ENCODE peak calls at places on chromosomes 12 and 14, in five cellular contexts. One of them, this sample, is unnamed.

GRCh38 chr12:47394070-47394469 is 311.8 kb downstream of the RPAP3 start:
- DNase-seq in GM12878: no peak
- DNase-seq in HepG2: no peak
- DNase-seq in H1: no peak
- DNase-seq in K562: no peak
- DNase-seq in this sample: no peak

GRCh38 chr14:51087024-51087423 is 7.9 kb downstream of the TRIM9 start:
- DNase-seq in H1: no peak
- DNase-seq in GM12878: no peak
- DNase-seq in K562: peak; percentile 25
- DNase-seq in HepG2: no peak
- DNase-seq in this sample: no peak

GRCh38 chr12:5258498-5258897 is 173.4 kb upstream of the NTF3 start:
- DNase-seq in H1: no peak
- DNase-seq in HepG2: no peak
- DNase-seq in K562: no peak
- DNase-seq in GM12878: no peak
- DNase-seq in this sample: no peak

GRCh38 chr14:57871487-57872080 is 5.7 kb upstream of the SLC35F4 start:
- DNase-seq in H1: no peak
- DNase-seq in GM12878: peak; percentile 2
- DNase-seq in HepG2: peak; percentile 26
- DNase-seq in K562: peak; percentile 7
- DNase-seq in this sample: peak; percentile 25

GRCh38 chr12:47237751-47238211 is 158.0 kb upstream of the AMIGO2 start:
- DNase-seq in HepG2: no peak
- DNase-seq in H1: no peak
- DNase-seq in K562: no peak
- DNase-seq in GM12878: no peak
- DNase-seq in this sample: no peak

GRCh38 chr12:103181366-103182152 is 224.1 kb downstream of the ASCL1 start:
- DNase-seq in H1: no peak
- DNase-seq in GM12878: peak; percentile 88
- DNase-seq in K562: no peak
- DNase-seq in HepG2: no peak
- DNase-seq in this sample: no peak

GRCh38 chr12:57138526-57139272 is 8.7 kb downstream of the LRP1-AS start:
- DNase-seq in H1: no peak
- DNase-seq in K562: peak; percentile 63
- DNase-seq in HepG2: peak; percentile 83
- DNase-seq in GM12878: no peak
- DNase-seq in this sample: no peak

GRCh38 chr12:121522962-121523361 is 57.9 kb downstream of the KDM2B start:
- DNase-seq in HepG2: no peak
- DNase-seq in H1: no peak
- DNase-seq in GM12878: peak; percentile 69
- DNase-seq in K562: no peak
- DNase-seq in this sample: no peak

GRCh38 chr12:74365178-74365964 is 172.3 kb upstream of the ATXN7L3B start:
- DNase-seq in H1: no peak
- DNase-seq in HepG2: peak; percentile 21
- DNase-seq in K562: peak; percentile 35
- DNase-seq in GM12878: no peak
- DNase-seq in this sample: no peak

GRCh38 chr12:125650587-125650986 is 585.4 kb downstream of the AACS start:
- DNase-seq in H1: no peak
- DNase-seq in HepG2: no peak
- DNase-seq in K562: no peak
- DNase-seq in GM12878: no peak
- DNase-seq in this sample: no peak

GRCh38 chr14:23217621-23218020 is 20.1 kb upstream of the RNF212B start:
- DNase-seq in H1: no peak
- DNase-seq in K562: no peak
- DNase-seq in GM12878: no peak
- DNase-seq in HepG2: no peak
- DNase-seq in this sample: no peak

GRCh38 chr12:12070674-12071661 is at the start of gene BCL2L14:
- DNase-seq in H1: no peak
- DNase-seq in GM12878: peak; percentile 36
- DNase-seq in K562: no peak
- DNase-seq in HepG2: peak; percentile 59
- DNase-seq in this sample: no peak

GRCh38 chr14:36363704-36364103 is 43.3 kb upstream of the MBIP start:
- DNase-seq in K562: no peak
- DNase-seq in H1: no peak
- DNase-seq in HepG2: no peak
- DNase-seq in GM12878: no peak
- DNase-seq in this sample: no peak

GRCh38 chr14:34723867-34724266 is 9.5 kb upstream of the CFL2 start:
- DNase-seq in HepG2: no peak
- DNase-seq in K562: no peak
- DNase-seq in H1: no peak
- DNase-seq in GM12878: no peak
- DNase-seq in this sample: no peak

GRCh38 chr14:48914382-48914781 is 671.8 kb downstream of the RPS29 start:
- DNase-seq in GM12878: no peak
- DNase-seq in K562: no peak
- DNase-seq in HepG2: no peak
- DNase-seq in H1: no peak
- DNase-seq in this sample: no peak

GRCh38 chr12:5184159-5184558 is 140.5 kb downstream of the KCNA5 start:
- DNase-seq in H1: no peak
- DNase-seq in HepG2: no peak
- DNase-seq in GM12878: no peak
- DNase-seq in K562: no peak
- DNase-seq in this sample: no peak

GRCh38 chr14:97077687-97078086 is 280.5 kb downstream of the VRK1 start:
- DNase-seq in K562: no peak
- DNase-seq in H1: no peak
- DNase-seq in HepG2: no peak
- DNase-seq in GM12878: no peak
- DNase-seq in this sample: no peak

GRCh38 chr14:97077253-97077653 is 280.1 kb downstream of the VRK1 start:
- DNase-seq in HepG2: no peak
- DNase-seq in K562: peak; percentile 37
- DNase-seq in GM12878: peak; percentile 30
- DNase-seq in H1: no peak
- DNase-seq in this sample: peak; percentile 90

GRCh38 chr14:97074860-97075259 is 277.7 kb downstream of the VRK1 start:
- DNase-seq in H1: no peak
- DNase-seq in K562: no peak
- DNase-seq in GM12878: no peak
- DNase-seq in HepG2: no peak
- DNase-seq in this sample: no peak

GRCh38 chr14:97073622-97074021 is 276.4 kb downstream of the VRK1 start:
- DNase-seq in H1: no peak
- DNase-seq in HepG2: no peak
- DNase-seq in K562: no peak
- DNase-seq in GM12878: no peak
- DNase-seq in this sample: no peak

GRCh38 chr14:97074456-97074855 is 277.3 kb downstream of the VRK1 start:
- DNase-seq in K562: no peak
- DNase-seq in GM12878: no peak
- DNase-seq in HepG2: no peak
- DNase-seq in H1: no peak
- DNase-seq in this sample: no peak
- TF ChIP-seq GABPA in K562: no peak
- TF ChIP-seq GABPA in GM12878: no peak
- TF ChIP-seq GABPA in HepG2: no peak
- TF ChIP-seq GABPA in H1: no peak
- TF ChIP-seq GABPA in this sample: no peak

GRCh38 chr12:124322271-124322998 is 27.5 kb downstream of the RFLNA start:
- DNase-seq in HepG2: no peak
- DNase-seq in H1: no peak
- DNase-seq in GM12878: no peak
- DNase-seq in K562: no peak
- DNase-seq in this sample: no peak
- H3K27ac ChIP-seq in HepG2: no peak overlapping the region
- H3K27ac ChIP-seq in H1: no peak overlapping the region
- H3K27ac ChIP-seq in GM12878: no peak overlapping the region
- H3K27ac ChIP-seq in K562: no peak overlapping the region
- H3K27ac ChIP-seq in this sample: no peak overlapping the region

GRCh38 chr14:61196792-61197191 is 84.3 kb downstream of the TMEM30B start:
- DNase-seq in HepG2: peak; percentile 31
- DNase-seq in GM12878: no peak
- DNase-seq in K562: no peak
- DNase-seq in H1: no peak
- DNase-seq in this sample: no peak
- TF ChIP-seq GABPA in HepG2: no peak
- TF ChIP-seq GABPA in GM12878: no peak
- TF ChIP-seq GABPA in K562: no peak
- TF ChIP-seq GABPA in H1: no peak
- TF ChIP-seq GABPA in this sample: no peak

DNA sequence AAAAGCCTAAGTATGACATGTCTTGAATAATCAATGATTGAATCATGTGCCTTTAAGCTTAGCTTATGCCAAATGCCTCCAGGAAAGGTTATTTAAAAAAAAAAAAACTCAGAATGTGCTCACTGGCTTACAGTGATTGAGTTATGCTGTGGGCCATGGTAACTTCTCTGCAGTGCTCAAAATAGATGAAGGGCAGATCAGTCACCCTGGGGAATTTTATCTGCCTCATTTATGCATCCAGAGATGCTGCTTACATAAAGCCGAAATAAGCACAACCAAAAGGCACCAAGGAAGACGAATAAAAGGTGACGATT is 118.7 kb upstream of the MDM1 start:
- DNase-seq in HepG2: no peak
- DNase-seq in H1: no peak
- DNase-seq in GM12878: no peak
- DNase-seq in K562: no peak
- DNase-seq in this sample: no peak
- H3K27ac ChIP-seq in HepG2: no peak overlapping the region
- H3K27ac ChIP-seq in H1: no peak overlapping the region
- H3K27ac ChIP-seq in GM12878: peak overlapping the region; percentile 73
- H3K27ac ChIP-seq in K562: no peak overlapping the region
- H3K27ac ChIP-seq in this sample: no peak overlapping the region

GRCh38 chr12:3614806-3615466 is 123.9 kb downstream of the PRMT8 start:
- DNase-seq in K562: no peak
- DNase-seq in H1: no peak
- DNase-seq in GM12878: no peak
- DNase-seq in HepG2: no peak
- DNase-seq in this sample: no peak
- TF ChIP-seq GABPA in K562: no peak
- TF ChIP-seq GABPA in H1: no peak
- TF ChIP-seq GABPA in GM12878: no peak
- TF ChIP-seq GABPA in HepG2: no peak
- TF ChIP-seq GABPA in this sample: no peak

DNA sequence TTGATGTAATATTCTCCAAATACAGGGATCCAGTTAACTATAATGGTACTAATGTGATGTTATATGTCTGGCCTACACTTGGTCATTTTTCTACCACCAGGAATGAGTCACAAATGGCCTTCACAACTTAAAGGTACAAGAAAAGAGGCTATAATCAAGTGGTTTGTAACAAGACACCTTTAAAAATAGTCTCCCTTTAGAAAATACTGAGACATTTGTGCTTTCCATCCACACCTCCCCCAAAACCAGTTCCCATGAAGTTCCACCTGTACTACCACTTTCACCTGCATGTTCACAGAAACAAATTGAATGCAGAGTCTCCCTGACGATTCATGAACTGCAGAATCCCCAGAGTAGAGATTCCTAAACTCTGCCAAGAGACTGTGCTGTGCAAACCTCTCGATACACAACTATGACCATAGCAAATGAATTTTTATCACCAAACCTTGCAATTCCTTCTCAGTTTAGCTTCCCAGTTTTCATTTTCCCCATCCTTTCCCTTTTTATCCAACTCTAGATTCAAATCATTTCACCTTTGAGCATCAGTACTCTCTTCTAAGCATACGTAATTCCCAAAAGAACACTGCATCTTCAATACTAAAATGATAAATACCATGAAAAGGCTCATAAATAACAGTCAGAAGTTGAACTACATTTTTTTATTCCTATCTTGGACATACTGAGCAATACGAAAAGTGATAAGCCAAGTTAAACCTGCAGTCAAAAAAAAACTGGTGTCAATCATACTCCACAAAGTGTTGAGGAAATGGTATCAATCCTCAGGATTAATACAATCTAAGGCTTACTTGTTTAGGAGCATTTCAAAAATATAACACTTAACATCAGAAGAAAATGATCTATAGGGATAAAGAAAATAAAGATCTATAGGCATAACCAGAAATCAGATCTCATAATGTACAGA is 5.8 kb downstream of the BTG1 start:
- DNase-seq in H1: no peak
- DNase-seq in K562: no peak
- DNase-seq in HepG2: no peak
- DNase-seq in GM12878: no peak
- DNase-seq in this sample: no peak
- H3K27ac ChIP-seq in H1: no peak overlapping the region
- H3K27ac ChIP-seq in K562: no peak overlapping the region
- H3K27ac ChIP-seq in HepG2: no peak overlapping the region
- H3K27ac ChIP-seq in GM12878: peak overlapping the region; percentile 85
- H3K27ac ChIP-seq in this sample: peak overlapping the region; percentile 90

DNA sequence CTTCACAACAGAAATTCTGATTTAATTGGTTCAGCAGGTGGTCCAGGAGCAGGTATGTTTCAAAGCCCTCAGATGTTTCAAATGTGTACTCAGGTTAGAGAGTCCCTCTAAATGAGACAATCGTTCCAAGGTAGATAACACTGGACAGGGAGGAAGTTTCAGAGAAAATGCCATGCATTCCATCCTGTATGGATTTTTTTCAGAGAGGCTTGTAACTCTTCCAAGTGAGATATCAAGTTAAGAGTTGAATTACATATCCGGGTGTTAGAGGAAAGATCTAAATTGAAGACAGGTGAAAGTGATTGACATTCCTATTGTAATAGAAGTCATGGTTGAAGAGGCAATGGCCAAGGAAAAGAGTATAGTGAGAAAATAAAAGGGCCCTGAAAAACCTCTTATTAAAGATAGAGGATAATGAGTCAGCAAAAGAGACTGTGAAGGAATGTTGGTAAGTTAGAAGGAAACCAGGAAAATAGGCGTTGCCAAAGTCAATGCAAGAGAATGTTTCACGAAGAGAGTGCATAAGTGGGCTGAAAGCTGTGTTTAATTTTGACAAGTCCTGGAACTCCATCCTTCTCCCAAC is 105.8 kb downstream of the BMP4 start:
- DNase-seq in K562: no peak
- DNase-seq in H1: no peak
- DNase-seq in GM12878: no peak
- DNase-seq in HepG2: peak; percentile 91
- DNase-seq in this sample: no peak
- TF ChIP-seq GABPA in K562: no peak
- TF ChIP-seq GABPA in H1: no peak
- TF ChIP-seq GABPA in GM12878: no peak
- TF ChIP-seq GABPA in HepG2: peak; percentile 19
- TF ChIP-seq GABPA in this sample: no peak

GRCh38 chr12:104454997-104455396 is 1.8 kb upstream of the CHST11 start:
- DNase-seq in HepG2: no peak
- DNase-seq in H1: no peak
- DNase-seq in GM12878: no peak
- DNase-seq in K562: no peak
- DNase-seq in this sample: no peak

GRCh38 chr12:104455594-104456416 is 943 bp upstream of the CHST11 start:
- DNase-seq in GM12878: no peak
- DNase-seq in HepG2: no peak
- DNase-seq in K562: no peak
- DNase-seq in H1: no peak
- DNase-seq in this sample: no peak

GRCh38 chr12:104450700-104451099 is 6.0 kb upstream of the CHST11 start:
- DNase-seq in K562: no peak
- DNase-seq in GM12878: no peak
- DNase-seq in H1: no peak
- DNase-seq in HepG2: no peak
- DNase-seq in this sample: no peak

GRCh38 chr12:104452046-104452445 is 4.7 kb upstream of the CHST11 start:
- DNase-seq in K562: no peak
- DNase-seq in HepG2: no peak
- DNase-seq in GM12878: no peak
- DNase-seq in H1: no peak
- DNase-seq in this sample: no peak

GRCh38 chr12:104453133-104453532 is 3.6 kb upstream of the CHST11 start:
- DNase-seq in GM12878: no peak
- DNase-seq in H1: no peak
- DNase-seq in HepG2: no peak
- DNase-seq in K562: no peak
- DNase-seq in this sample: no peak
- H3K27ac ChIP-seq in GM12878: no peak overlapping the region
- H3K27ac ChIP-seq in H1: no peak overlapping the region
- H3K27ac ChIP-seq in HepG2: no peak overlapping the region
- H3K27ac ChIP-seq in K562: no peak overlapping the region
- H3K27ac ChIP-seq in this sample: no peak overlapping the region

This sample was measured in HL-60.